ENCODE peak calls at places on chromosomes 5 and 9, in five cellular contexts. C, O, A, J and M are unnamed samples.
A peak's percentile ranks its signal among the peaks of the same experiment; 100 is the strongest.

GRCh38 chr5:146103594-146103993 is 1.8 kb downstream of the PLAC8L1 start:
- DNase-seq in C (no peak), O (no peak), A (no peak), J (no peak), M (no peak)

GRCh38 chr5:148465381-148466290 is 81.9 kb downstream of the FBXO38 start:
- DNase-seq in C (no peak), O (no peak), A (no peak), J (no peak), M (no peak)

GRCh38 chr9:113461285-113461684 is 2.2 kb upstream of the RGS3 start:
- DNase-seq in C (no peak), O (no peak), A (no peak), J (no peak), M (no peak)

GRCh38 chr5:36733183-36733582 is 126.8 kb downstream of the SLC1A3 start:
- DNase-seq in C (no peak), O (no peak), A (no peak), J (no peak), M (no peak)

GRCh38 chr9:22211588-22212360 is 202.7 kb upstream of the CDKN2B start:
- DNase-seq in C (no peak), O (no peak), A (peak; percentile 83), J (peak; percentile 93), M (no peak)

GRCh38 chr5:9288234-9288633 is 257.6 kb downstream of the SEMA5A start:
- DNase-seq in C (peak; percentile 43), O (no peak), A (no peak), J (no peak), M (peak; percentile 54)

GRCh38 chr5:2658421-2658820 is 93.1 kb downstream of the IRX2 start:
- DNase-seq in C (no peak), O (no peak), A (no peak), J (no peak), M (no peak)

GRCh38 chr5:21802869-21803490 is 1050.2 kb downstream of the CDH12 start:
- DNase-seq in C (no peak), O (no peak), A (no peak), J (no peak), M (no peak)

GRCh38 chr9:116156621-116157314 is 3.2 kb downstream of the PAPPA start:
- DNase-seq in C (peak; percentile 76), O (no peak), A (peak; percentile 71), J (no peak), M (peak; percentile 65)

GRCh38 chr9:93084471-93084881 is 11.5 kb upstream of the CARD19 start:
- DNase-seq in C (no peak), O (no peak), A (no peak), J (no peak), M (peak; percentile 13)

GRCh38 chr5:123086376-123087055 is 2.5 kb upstream of the PRDM6 start:
- DNase-seq in C (no peak), O (no peak), A (no peak), J (no peak), M (no peak)

GRCh38 chr9:115117999-115118470 is at the start of gene TNC:
- DNase-seq in C (peak; percentile 36), O (no peak), A (no peak), J (no peak), M (peak; percentile 38)

GRCh38 chr5:119515192-119515591 is 62.9 kb downstream of the HSD17B4 start:
- DNase-seq in C (no peak), O (no peak), A (no peak), J (no peak), M (no peak)

GRCh38 chr9:134642385-134643181 is 980 bp downstream of the COL5A1 start:
- DNase-seq in C (peak; percentile 68), O (no peak), A (peak; percentile 63), J (peak; percentile 61), M (peak; percentile 69)

GRCh38 chr9:16150501-16150900 is 597.7 kb downstream of the CCDC171 start:
- DNase-seq in C (no peak), O (no peak), A (no peak), J (no peak), M (no peak)

GRCh38 chr5:153629027-153629426 is 138.6 kb downstream of the GRIA1 start:
- DNase-seq in C (peak; percentile 18), O (no peak), A (peak; percentile 79), J (peak; percentile 94), M (peak; percentile 16)

GRCh38 chr9:114487607-114488300 is 17.5 kb downstream of the WHRN start:
- DNase-seq in C (no peak), O (peak; percentile 63), A (peak; percentile 21), J (peak; percentile 32), M (peak; percentile 71)

GRCh38 chr9:124760719-124761118 is 10.4 kb downstream of the NR6A1 start:
- DNase-seq in C (no peak), O (no peak), A (no peak), J (no peak), M (no peak)

GRCh38 chr5:157331807-157332206 is 65.9 kb downstream of the CYFIP2 start:
- DNase-seq in C (no peak), O (no peak), A (no peak), J (no peak), M (no peak)

GRCh38 chr9:94866770-94867169 is 140.3 kb downstream of the AOPEP start:
- DNase-seq in C (no peak), O (no peak), A (no peak), J (no peak), M (no peak)

GRCh38 chr9:136693490-136694162 is 6.4 kb upstream of the AGPAT2 start:
- DNase-seq in C (no peak), O (no peak), A (no peak), J (peak; percentile 6), M (no peak)

GRCh38 chr5:160727296-160727997 is 124.6 kb downstream of the ATP10B start:
- DNase-seq in C (no peak), O (no peak), A (no peak), J (no peak), M (no peak)

GRCh38 chr5:96058084-96058483 is 96.4 kb upstream of the ELL2 start:
- DNase-seq in C (no peak), O (no peak), A (no peak), J (no peak), M (no peak)

GRCh38 chr5:674630-675011 is 18.5 kb downstream of the TPPP start:
- DNase-seq in C (no peak), O (no peak), A (no peak), J (no peak), M (peak; percentile 34)

GRCh38 chr9:120755827-120756434 is 37.3 kb downstream of the FBXW2 start:
- DNase-seq in C (no peak), O (peak; percentile 66), A (no peak), J (no peak), M (peak; percentile 72)